ENCODE peak calls at places on chromosomes 6 and 20, in four cellular contexts. One of them, this sample, is unnamed.

GRCh38 chr20:1810926-1811620 is 84.1 kb upstream of the SIRPA start:
- DNase-seq in HCT116: no peak
- DNase-seq in HepG2: peak; percentile 61
- DNase-seq in K562: no peak
- DNase-seq in this sample: no peak

GRCh38 chr20:53655909-53656652 is 62.4 kb upstream of the ZNF217 start:
- DNase-seq in HCT116: no peak
- DNase-seq in HepG2: no peak
- DNase-seq in K562: no peak
- DNase-seq in this sample: no peak

GRCh38 chr20:59749293-59749680 is 144.9 kb downstream of the PHACTR3 start:
- DNase-seq in HepG2: no peak
- DNase-seq in HCT116: no peak
- DNase-seq in K562: no peak
- DNase-seq in this sample: no peak

GRCh38 chr6:56649782-56650181 is 7.1 kb upstream of the DST start:
- DNase-seq in HepG2: no peak
- DNase-seq in HCT116: no peak
- DNase-seq in K562: no peak
- DNase-seq in this sample: no peak

GRCh38 chr20:40254023-40254772 is 434.8 kb downstream of the MAFB start:
- DNase-seq in HepG2: no peak
- DNase-seq in K562: no peak
- DNase-seq in HCT116: no peak
- DNase-seq in this sample: no peak

GRCh38 chr20:24662756-24663399 is 193.4 kb downstream of the SYNDIG1 start:
- DNase-seq in HCT116: no peak
- DNase-seq in HepG2: no peak
- DNase-seq in K562: no peak
- DNase-seq in this sample: no peak

GRCh38 chr20:50915424-50915823 is 15.8 kb downstream of the ADNP start:
- DNase-seq in HepG2: no peak
- DNase-seq in HCT116: no peak
- DNase-seq in K562: no peak
- DNase-seq in this sample: no peak

GRCh38 chr6:2986722-2987196 is 12.9 kb upstream of the NQO2 start:
- DNase-seq in HepG2: no peak
- DNase-seq in HCT116: no peak
- DNase-seq in K562: no peak
- DNase-seq in this sample: no peak

GRCh38 chr6:8243462-8243861 is 141.1 kb upstream of the EEF1E1 start:
- DNase-seq in K562: no peak
- DNase-seq in HCT116: no peak
- DNase-seq in HepG2: no peak
- DNase-seq in this sample: no peak

GRCh38 chr20:17558154-17558940 is 11.5 kb upstream of the DSTN start:
- DNase-seq in K562: peak; percentile 33
- DNase-seq in HepG2: peak; percentile 83
- DNase-seq in HCT116: peak; percentile 88
- DNase-seq in this sample: peak; percentile 96

GRCh38 chr6:137467211-137467610 is 27.0 kb downstream of the OLIG3 start:
- DNase-seq in HepG2: no peak
- DNase-seq in K562: no peak
- DNase-seq in HCT116: no peak
- DNase-seq in this sample: no peak

GRCh38 chr6:14440215-14440890 is 322.8 kb downstream of the CD83 start:
- DNase-seq in HepG2: no peak
- DNase-seq in HCT116: no peak
- DNase-seq in K562: no peak
- DNase-seq in this sample: no peak

GRCh38 chr6:80003841-80004198 is 629 bp upstream of the TTK start:
- DNase-seq in K562: no peak
- DNase-seq in HepG2: no peak
- DNase-seq in HCT116: no peak
- DNase-seq in this sample: no peak

GRCh38 chr6:108689279-108690161 is 128.8 kb downstream of the FOXO3 start:
- DNase-seq in HepG2: no peak
- DNase-seq in K562: peak; percentile 45
- DNase-seq in HCT116: peak; percentile 57
- DNase-seq in this sample: no peak

GRCh38 chr6:85421963-85422362 is 27.9 kb upstream of the NT5E start:
- DNase-seq in HCT116: no peak
- DNase-seq in HepG2: no peak
- DNase-seq in K562: no peak
- DNase-seq in this sample: no peak

GRCh38 chr20:13220857-13221297 is at the start of gene ISM1:
- DNase-seq in HCT116: no peak
- DNase-seq in K562: no peak
- DNase-seq in HepG2: no peak
- DNase-seq in this sample: no peak

GRCh38 chr6:52984247-52984646 is 10.8 kb downstream of the GSTA4 start:
- DNase-seq in HCT116: no peak
- DNase-seq in HepG2: no peak
- DNase-seq in K562: no peak
- DNase-seq in this sample: no peak

GRCh38 chr6:79239538-79240168 is 5.2 kb upstream of the HMGN3 start:
- DNase-seq in HepG2: no peak
- DNase-seq in HCT116: no peak
- DNase-seq in K562: no peak
- DNase-seq in this sample: no peak

GRCh38 chr20:24586523-24586840 is 117.1 kb downstream of the SYNDIG1 start:
- DNase-seq in HCT116: no peak
- DNase-seq in K562: no peak
- DNase-seq in HepG2: no peak
- DNase-seq in this sample: no peak

GRCh38 chr6:3370361-3371221 is 86.3 kb downstream of the SLC22A23 start:
- DNase-seq in HepG2: peak; percentile 91
- DNase-seq in HCT116: no peak
- DNase-seq in K562: no peak
- DNase-seq in this sample: no peak

GRCh38 chr6:31738048-31738979 is 1.5 kb upstream of the MSH5 start:
- DNase-seq in K562: peak; percentile 72
- DNase-seq in HCT116: no peak
- DNase-seq in HepG2: peak; percentile 97
- DNase-seq in this sample: no peak

GRCh38 chr6:117776441-117776840 is 101.2 kb downstream of the NUS1 start:
- DNase-seq in K562: no peak
- DNase-seq in HepG2: peak; percentile 10
- DNase-seq in HCT116: no peak
- DNase-seq in this sample: no peak

GRCh38 chr6:70717038-70717801 is 49.5 kb downstream of the SMAP1 start:
- DNase-seq in HepG2: no peak
- DNase-seq in HCT116: no peak
- DNase-seq in K562: no peak
- DNase-seq in this sample: no peak

GRCh38 chr20:37986063-37986858 is 47.0 kb downstream of the TTI1 start:
- DNase-seq in HepG2: no peak
- DNase-seq in HCT116: no peak
- DNase-seq in K562: no peak
- DNase-seq in this sample: no peak

GRCh38 chr20:37987602-37988290 is 45.5 kb downstream of the TTI1 start:
- DNase-seq in HCT116: no peak
- DNase-seq in HepG2: no peak
- DNase-seq in K562: no peak
- DNase-seq in this sample: no peak

GRCh38 chr20:37989601-37990001 is 43.7 kb downstream of the TTI1 start:
- DNase-seq in HepG2: no peak
- DNase-seq in HCT116: no peak
- DNase-seq in K562: no peak
- DNase-seq in this sample: no peak

GRCh38 chr20:37988555-37988954 is 44.7 kb downstream of the TTI1 start:
- DNase-seq in HepG2: no peak
- DNase-seq in K562: no peak
- DNase-seq in HCT116: no peak
- DNase-seq in this sample: no peak

GRCh38 chr20:37986873-37987601 is 46.2 kb downstream of the TTI1 start:
- DNase-seq in K562: no peak
- DNase-seq in HCT116: no peak
- DNase-seq in HepG2: peak; percentile 80
- DNase-seq in this sample: no peak
- TF ChIP-seq POLR2AphosphoS5 in K562: peak; percentile 45
- TF ChIP-seq POLR2AphosphoS5 in HCT116: no peak
- TF ChIP-seq POLR2AphosphoS5 in HepG2: no peak
- TF ChIP-seq POLR2AphosphoS5 in this sample: no peak

GRCh38 chr6:100633096-100633766 is 168.5 kb upstream of the SIM1 start:
- DNase-seq in HCT116: peak; percentile 71
- DNase-seq in K562: no peak
- DNase-seq in HepG2: peak; percentile 79
- DNase-seq in this sample: peak; percentile 15
- TF ChIP-seq SIN3A in HCT116: no peak
- TF ChIP-seq SIN3A in K562: no peak
- TF ChIP-seq SIN3A in HepG2: no peak
- TF ChIP-seq SIN3A in this sample: no peak

DNA sequence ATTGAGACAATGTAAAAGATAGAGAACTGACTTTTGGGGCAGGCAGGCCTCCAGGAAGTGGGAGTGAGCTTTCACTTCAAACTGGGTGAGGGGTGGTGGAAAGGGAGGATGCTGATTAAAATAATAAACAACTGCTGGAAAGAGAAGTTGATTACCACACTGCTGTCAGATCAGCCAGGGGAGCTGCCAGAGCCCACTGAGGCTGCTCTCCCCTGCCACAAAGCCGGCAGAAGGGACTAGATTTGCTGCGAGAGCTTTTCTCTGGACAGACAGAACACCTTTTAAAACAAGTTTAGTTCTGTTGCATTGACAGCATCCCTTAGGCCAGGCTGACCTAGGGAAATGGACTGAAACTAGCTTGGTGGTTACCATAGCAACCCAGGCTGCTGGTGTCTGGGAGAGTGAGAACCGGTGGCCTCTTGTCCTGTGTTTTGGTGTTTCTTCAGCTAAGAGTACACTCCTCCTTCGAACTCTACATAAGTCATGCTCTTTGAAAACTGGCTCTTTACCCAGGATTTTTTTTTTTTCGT is 374.1 kb downstream of the UTRN start:
- DNase-seq in HCT116: no peak
- DNase-seq in K562: no peak
- DNase-seq in HepG2: peak; percentile 42
- DNase-seq in this sample: no peak
- TF ChIP-seq TCF7L2 in HCT116: no peak
- TF ChIP-seq TCF7L2 in K562: no peak
- TF ChIP-seq TCF7L2 in HepG2: no peak
- TF ChIP-seq TCF7L2 in this sample: no peak

GRCh38 chr6:89085409-89086012 is 5.0 kb downstream of the PNRC1 start:
- DNase-seq in K562: no peak
- DNase-seq in HepG2: no peak
- DNase-seq in HCT116: no peak
- DNase-seq in this sample: no peak
- TF ChIP-seq POLR2AphosphoS5 in K562: no peak
- TF ChIP-seq POLR2AphosphoS5 in HepG2: peak; percentile 35
- TF ChIP-seq POLR2AphosphoS5 in HCT116: no peak
- TF ChIP-seq POLR2AphosphoS5 in this sample: no peak

GRCh38 chr20:45087115-45087785 is 13.7 kb downstream of the KCNS1 start:
- DNase-seq in HCT116: no peak
- DNase-seq in K562: no peak
- DNase-seq in HepG2: no peak
- DNase-seq in this sample: no peak

GRCh38 chr20:45087814-45088213 is 13.1 kb downstream of the KCNS1 start:
- DNase-seq in HepG2: no peak
- DNase-seq in K562: no peak
- DNase-seq in HCT116: no peak
- DNase-seq in this sample: no peak

GRCh38 chr20:45083127-45083526 is 17.8 kb downstream of the KCNS1 start:
- DNase-seq in K562: no peak
- DNase-seq in HCT116: no peak
- DNase-seq in HepG2: no peak
- DNase-seq in this sample: no peak

GRCh38 chr20:45085867-45086266 is 15.1 kb downstream of the KCNS1 start:
- DNase-seq in HCT116: no peak
- DNase-seq in K562: no peak
- DNase-seq in HepG2: no peak
- DNase-seq in this sample: no peak

GRCh38 chr20:45085289-45085688 is 15.6 kb downstream of the KCNS1 start:
- DNase-seq in HepG2: no peak
- DNase-seq in HCT116: no peak
- DNase-seq in K562: no peak
- DNase-seq in this sample: no peak
- TF ChIP-seq SIN3A in HepG2: no peak
- TF ChIP-seq SIN3A in HCT116: no peak
- TF ChIP-seq SIN3A in K562: no peak
- TF ChIP-seq SIN3A in this sample: no peak

DNA sequence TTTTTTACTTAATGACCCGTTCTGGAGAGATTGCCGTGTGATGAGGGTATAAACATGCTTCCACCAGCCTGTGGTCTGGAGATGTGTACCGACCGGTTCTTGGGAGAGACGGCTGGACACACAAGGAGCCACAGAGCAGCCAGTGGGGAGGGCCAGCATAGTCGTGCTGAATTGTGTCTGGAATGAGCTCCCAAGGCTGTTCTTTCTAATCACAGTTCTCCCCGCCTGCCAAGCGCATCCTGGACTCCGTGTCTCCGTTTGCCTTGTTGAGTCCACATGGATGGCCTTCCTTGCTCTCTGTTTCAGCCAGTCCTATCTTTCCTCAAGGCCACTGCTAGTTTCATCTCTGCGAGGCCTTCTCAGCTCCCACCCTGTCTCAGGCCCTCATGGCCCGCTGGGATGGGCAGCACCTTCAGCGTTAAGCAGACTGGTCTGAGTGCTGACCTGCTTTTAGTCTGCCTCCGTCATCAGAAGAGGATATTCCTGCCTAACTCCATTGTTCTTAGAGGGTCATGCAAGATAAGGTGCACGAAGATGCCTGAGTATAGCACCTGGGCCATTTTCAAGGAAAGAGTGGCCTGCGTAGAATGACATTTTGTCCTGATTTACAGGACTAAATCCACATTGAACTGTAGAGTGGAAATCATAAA is 20.6 kb downstream of the MANBAL start:
- DNase-seq in HCT116: no peak
- DNase-seq in K562: no peak
- DNase-seq in HepG2: no peak
- DNase-seq in this sample: no peak
- TF ChIP-seq TCF7L2 in HCT116: no peak
- TF ChIP-seq TCF7L2 in K562: no peak
- TF ChIP-seq TCF7L2 in HepG2: no peak
- TF ChIP-seq TCF7L2 in this sample: no peak

DNA sequence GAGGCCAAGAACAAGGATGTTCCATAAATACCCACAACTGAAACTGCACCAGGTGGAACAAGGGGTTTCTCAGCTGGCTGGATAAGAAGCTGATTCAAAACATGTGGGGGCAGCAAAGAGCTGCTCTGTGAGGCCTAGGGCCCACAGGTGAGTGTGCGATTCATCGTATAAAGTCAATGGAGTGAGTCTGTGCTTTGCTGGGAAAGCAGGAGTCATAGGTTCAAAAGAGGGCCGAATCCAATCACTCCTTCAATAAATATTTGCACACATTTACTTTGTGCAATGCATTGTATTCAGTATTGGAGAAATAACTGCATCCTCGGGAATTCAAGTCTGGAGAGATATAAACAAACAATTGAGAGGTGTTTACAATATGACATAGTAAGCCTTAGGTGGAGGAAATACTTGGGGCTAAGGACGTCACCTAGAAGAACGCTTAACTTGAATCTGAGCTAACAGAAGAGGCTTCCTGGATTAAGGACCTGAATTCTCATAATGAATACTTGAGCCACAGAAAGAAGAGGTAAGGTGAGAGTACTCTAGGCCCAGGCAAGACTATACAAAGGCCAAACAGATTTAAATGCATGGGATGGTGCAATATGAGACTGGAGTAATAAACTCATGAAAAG is 83.7 kb upstream of the TMEM30A start:
- DNase-seq in K562: no peak
- DNase-seq in HepG2: peak; percentile 44
- DNase-seq in HCT116: peak; percentile 42
- DNase-seq in this sample: no peak
- TF ChIP-seq POLR2AphosphoS5 in K562: no peak
- TF ChIP-seq POLR2AphosphoS5 in HepG2: no peak
- TF ChIP-seq POLR2AphosphoS5 in HCT116: no peak
- TF ChIP-seq POLR2AphosphoS5 in this sample: no peak

GRCh38 chr6:16722616-16723015 is 38.6 kb downstream of the ATXN1 start:
- DNase-seq in K562: no peak
- DNase-seq in HepG2: no peak
- DNase-seq in HCT116: no peak
- DNase-seq in this sample: no peak
- TF ChIP-seq SIN3A in K562: no peak
- TF ChIP-seq SIN3A in HepG2: no peak
- TF ChIP-seq SIN3A in HCT116: no peak
- TF ChIP-seq SIN3A in this sample: no peak

This sample was measured in Panc1.